ENCODE peak calls at places on chromosomes 11 and 22, in four cellular contexts. E, F, Q and P are unnamed samples.

GRCh38 chr11:125931681-125932080 is 14.2 kb upstream of the VSIG10L2 start:
- DNase-seq in E (no peak), F (no peak), Q (no peak), P (no peak)

GRCh38 chr22:29260601-29261315 is 7.0 kb downstream of the RHBDD3 start:
- DNase-seq in E (no peak), F (no peak), Q (no peak), P (no peak)

GRCh38 chr22:50577987-50578775 is at the start of gene CPT1B:
- DNase-seq in E (no peak), F (no peak), Q (no peak), P (peak; percentile 37)

GRCh38 chr11:72764503-72764902 is 12.3 kb upstream of the ARAP1 start:
- DNase-seq in E (no peak), F (no peak), Q (no peak), P (peak; percentile 88)

GRCh38 chr11:108494182-108494581 is 4.0 kb downstream of the POGLUT3 start:
- DNase-seq in E (peak; percentile 27), F (no peak), Q (no peak), P (no peak)

GRCh38 chr11:40292636-40293585 is 1166.5 kb downstream of the LRRC4C start:
- DNase-seq in E (no peak), F (no peak), Q (no peak), P (peak; percentile 22)

GRCh38 chr11:64410396-64410718 is 51.4 kb downstream of the RPS6KA4 start:
- DNase-seq in E (no peak), F (no peak), Q (no peak), P (no peak)

GRCh38 chr11:123452799-123453198 is 22.7 kb downstream of the GRAMD1B start:
- DNase-seq in E (no peak), F (no peak), Q (no peak), P (no peak)

GRCh38 chr11:133896642-133897330 is 51.5 kb upstream of the SPATA19 start:
- DNase-seq in E (no peak), F (no peak), Q (no peak), P (no peak)

GRCh38 chr22:41919357-41920224 is 4.7 kb upstream of the SHISA8 start:
- DNase-seq in E (peak; percentile 48), F (no peak), Q (peak; percentile 71), P (peak; percentile 96)

GRCh38 chr22:42997577-42997976 is 17.4 kb downstream of the PACSIN2 start:
- DNase-seq in E (no peak), F (no peak), Q (no peak), P (no peak)

GRCh38 chr11:74739546-74740270 is 8.5 kb upstream of the CHRDL2 start:
- DNase-seq in E (peak; percentile 78), F (peak; percentile 69), Q (no peak), P (peak; percentile 62)

GRCh38 chr22:37621352-37621860 is 12.8 kb downstream of the GGA1 start:
- DNase-seq in E (no peak), F (no peak), Q (no peak), P (no peak)

GRCh38 chr11:108698844-108699642 is 34.2 kb downstream of the DDX10 start:
- DNase-seq in E (no peak), F (no peak), Q (peak; percentile 45), P (no peak)

GRCh38 chr11:85663781-85664560 is 958 bp downstream of the CREBZF start:
- DNase-seq in E (peak; percentile 86), F (peak; percentile 50), Q (no peak), P (peak; percentile 78)

GRCh38 chr11:127018683-127019279 is 18.2 kb upstream of the KIRREL3 start:
- DNase-seq in E (no peak), F (no peak), Q (no peak), P (no peak)

GRCh38 chr22:23763579-23764331 is 965 bp downstream of the C22orf15 start:
- DNase-seq in E (no peak), F (no peak), Q (no peak), P (peak; percentile 70)

GRCh38 chr22:38837414-38837813 is 6.4 kb downstream of the NPTXR start:
- DNase-seq in E (peak; percentile 38), F (no peak), Q (no peak), P (no peak)

GRCh38 chr22:27019827-27020226 is 362.4 kb downstream of the MIAT start:
- DNase-seq in E (no peak), F (no peak), Q (no peak), P (no peak)

GRCh38 chr11:3894128-3894731 is 38.8 kb downstream of the STIM1 start:
- DNase-seq in E (peak; percentile 56), F (no peak), Q (peak; percentile 91), P (no peak)

GRCh38 chr22:42270178-42270511 is 308 bp downstream of the TCF20 start:
- DNase-seq in E (peak; percentile 51), F (no peak), Q (no peak), P (peak; percentile 60)

GRCh38 chr11:107741044-107741823 is 29.4 kb upstream of the SLN start:
- DNase-seq in E (peak; percentile 68), F (peak; percentile 21), Q (peak; percentile 25), P (no peak)

GRCh38 chr11:130413383-130414106 is 14.9 kb downstream of the ADAMTS8 start:
- DNase-seq in E (no peak), F (no peak), Q (no peak), P (no peak)

GRCh38 chr11:60750911-60751310 is 5.8 kb upstream of the MS4A15 start:
- DNase-seq in E (no peak), F (no peak), Q (no peak), P (no peak)

GRCh38 chr11:86954288-86955110 is 696 bp downstream of the FZD4 start:
- DNase-seq in E (peak; percentile 32), F (no peak), Q (no peak), P (peak; percentile 48)

GRCh38 chr11:108253176-108253575 is 30.3 kb downstream of the ATM start:
- DNase-seq in E (no peak), F (no peak), Q (no peak), P (no peak)

GRCh38 chr11:116792869-116793475 is 1.3 kb upstream of the APOA5 start:
- DNase-seq in E (no peak), F (no peak), Q (no peak), P (no peak)

GRCh38 chr22:45648320-45649070 is 23.1 kb upstream of the ATXN10 start:
- DNase-seq in E (no peak), F (no peak), Q (no peak), P (no peak)

GRCh38 chr11:73269353-73270088 is 2.6 kb upstream of the P2RY6 start:
- DNase-seq in E (no peak), F (no peak), Q (no peak), P (no peak)

DNA sequence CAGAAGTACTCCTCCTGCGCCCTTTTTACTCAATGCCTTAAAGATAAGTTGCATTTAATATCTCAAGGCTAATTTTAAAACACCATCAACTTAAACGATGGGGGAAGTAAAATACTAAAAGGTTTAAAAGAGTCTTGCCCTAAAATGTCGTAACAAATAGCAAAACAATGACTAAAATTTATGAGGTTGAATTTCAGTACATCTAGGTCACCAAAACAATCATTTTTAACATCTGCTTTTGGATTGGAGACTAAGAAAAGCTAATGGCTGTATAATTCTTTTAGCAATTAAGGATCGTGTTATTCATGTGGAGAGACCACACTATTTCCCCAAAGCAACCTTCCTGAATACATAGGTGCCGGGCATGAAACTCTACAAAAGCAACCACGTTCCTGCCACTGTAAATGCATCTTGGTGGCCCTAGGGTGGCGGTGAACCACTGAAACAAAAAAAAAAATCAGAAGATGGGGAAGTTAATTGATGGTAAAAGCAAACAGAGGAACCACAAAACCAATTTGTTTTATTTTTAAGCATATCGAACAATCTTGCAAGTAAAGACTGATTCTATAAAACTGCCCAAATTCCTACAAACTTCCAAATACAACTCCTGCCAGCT is 45.8 kb downstream of the CELF1 start:
- DNase-seq in E (no peak), F (no peak), Q (peak; percentile 50), P (no peak)
- TF ChIP-seq ETV6 in E (no peak), F (no peak), Q (no peak), P (no peak)

DNA sequence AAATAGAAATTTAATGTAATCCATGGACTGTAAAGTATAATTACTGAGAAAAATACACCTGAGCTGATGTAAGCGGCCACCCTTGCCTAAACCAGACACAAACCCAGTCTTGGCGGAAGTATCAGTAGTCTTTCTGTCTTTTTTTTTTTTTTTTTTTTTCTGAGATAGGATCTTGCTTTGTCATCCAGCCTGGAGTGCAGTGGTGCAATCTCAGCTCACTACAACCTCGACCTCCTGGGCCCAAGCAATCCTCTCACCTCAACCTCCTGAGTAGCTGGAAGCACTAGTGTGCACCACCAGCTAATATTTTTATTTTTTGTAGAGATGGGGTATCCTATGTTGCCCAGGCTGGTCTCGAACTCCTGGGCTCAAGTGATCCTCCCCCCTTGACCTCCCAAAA is 5.5 kb upstream of the CXCR5 start:
- DNase-seq in E (peak; percentile 32), F (no peak), Q (no peak), P (no peak)
- TF ChIP-seq ETV6 in E (no peak), F (no peak), Q (no peak), P (no peak)

GRCh38 chr22:32055069-32055468 is 12.0 kb downstream of the SLC5A1 start:
- DNase-seq in E (no peak), F (no peak), Q (no peak), P (no peak)

GRCh38 chr22:32048069-32048468 is 5.0 kb downstream of the SLC5A1 start:
- DNase-seq in E (no peak), F (no peak), Q (no peak), P (no peak)

GRCh38 chr22:32052259-32052658 is 9.2 kb downstream of the SLC5A1 start:
- DNase-seq in E (no peak), F (no peak), Q (no peak), P (no peak)

GRCh38 chr22:32053165-32053755 is 10.2 kb downstream of the SLC5A1 start:
- DNase-seq in E (no peak), F (no peak), Q (no peak), P (no peak)

DNA sequence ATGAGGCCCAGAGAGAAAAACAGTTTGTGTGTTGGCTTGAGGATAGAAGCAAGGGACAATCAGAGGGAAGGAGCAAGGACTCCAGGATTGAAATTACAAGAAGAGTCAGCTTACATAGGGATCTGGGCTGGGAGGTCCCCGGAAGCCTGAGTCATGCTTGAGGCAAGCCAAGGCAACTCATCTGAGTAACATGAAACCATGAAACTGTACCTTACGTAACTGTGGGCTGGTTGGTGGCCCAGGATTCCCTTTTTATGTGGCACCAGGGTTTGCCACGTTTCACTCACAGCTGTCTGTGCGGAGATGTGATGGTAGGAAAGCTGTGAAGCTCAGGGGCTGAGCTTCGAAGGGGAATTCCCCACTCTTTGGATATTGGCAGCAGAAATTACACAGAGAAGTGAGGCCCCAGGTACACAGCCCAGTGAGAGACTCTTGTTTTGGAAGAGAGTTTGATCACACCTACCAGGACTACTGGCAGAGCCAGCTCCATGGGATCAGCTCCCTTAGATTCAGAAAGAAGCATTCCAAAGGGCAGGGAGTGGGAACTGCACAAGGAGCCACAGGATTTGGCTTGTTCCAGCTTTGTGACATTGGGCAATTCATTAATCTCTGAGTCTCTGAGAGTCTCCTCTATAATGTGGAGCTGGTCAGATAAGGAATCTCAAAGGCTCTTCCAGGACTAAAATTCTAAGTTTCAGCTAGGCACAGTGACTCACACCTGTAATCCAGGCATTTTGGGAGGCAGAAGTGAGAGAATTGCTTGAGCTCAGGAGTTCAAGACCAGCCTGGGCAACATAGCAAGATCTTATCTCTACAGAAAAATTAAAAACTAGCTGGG is 7.8 kb downstream of the SLC5A1 start:
- DNase-seq in E (peak; percentile 46), F (peak; percentile 20), Q (peak; percentile 63), P (no peak)
- TF ChIP-seq ETV6 in E (no peak), F (no peak), Q (no peak), P (no peak)

DNA sequence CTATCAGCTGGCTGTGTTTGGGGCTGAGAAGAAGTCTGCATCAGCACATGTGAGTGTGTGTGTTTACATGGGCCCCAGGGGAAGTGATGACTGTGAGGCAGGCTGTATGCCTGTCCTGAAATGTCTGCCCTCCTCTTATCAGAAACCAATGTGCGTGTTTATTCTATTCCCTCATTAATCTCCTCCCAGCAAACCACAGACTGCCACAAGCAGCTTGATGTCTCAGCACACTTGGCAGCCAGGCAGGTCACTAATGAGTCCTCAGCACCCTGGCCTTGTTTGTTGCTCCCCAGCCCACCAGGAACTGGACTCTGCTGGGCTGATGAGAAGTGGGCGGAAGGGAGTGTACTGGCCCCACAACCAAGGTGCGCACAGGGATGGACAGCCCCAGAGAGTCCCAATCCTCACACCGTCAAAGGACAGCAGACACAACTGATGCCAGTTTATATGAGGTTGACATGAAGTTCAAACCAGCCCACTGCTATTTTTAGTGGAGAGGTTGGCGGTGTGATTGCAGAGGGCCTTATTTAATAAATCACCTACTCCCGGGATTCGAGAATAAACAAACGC is 225.8 kb downstream of the ETS1 start:
- DNase-seq in E (no peak), F (no peak), Q (no peak), P (no peak)
- TF ChIP-seq ETV6 in E (no peak), F (no peak), Q (no peak), P (no peak)